ENCODE peak calls at places on chromosomes 4 and X, in eight cellular contexts. One of them, this sample, is unnamed.

GRCh38 chr4:154009191-154009590 is 220.3 kb upstream of the SFRP2 start:
- DNase-seq in iris pigment epithelial cell: no peak
- DNase-seq in NCI-H2081: no peak
- DNase-seq in ELR: no peak
- DNase-seq in ACHN: no peak
- DNase-seq in neural crest cell: no peak
- DNase-seq in posterior cingulate gyrus: no peak
- DNase-seq in stimulated activated CD8-positive, alpha-beta memory T cell treated with anti-CD3 and anti-CD28 coated beads, Interleukin-15, amount 100 ng/mL, for 4 hours: no peak
- DNase-seq in this sample: no peak

GRCh38 chr4:126899382-126899801 is 733.4 kb upstream of the INTU start:
- DNase-seq in iris pigment epithelial cell: peak
- DNase-seq in NCI-H2081: no peak
- DNase-seq in ELR: peak
- DNase-seq in ACHN: no peak
- DNase-seq in neural crest cell: no peak
- DNase-seq in posterior cingulate gyrus: no peak
- DNase-seq in stimulated activated CD8-positive, alpha-beta memory T cell treated with anti-CD3 and anti-CD28 coated beads, Interleukin-15, amount 100 ng/mL, for 4 hours: no peak
- DNase-seq in this sample: no peak

GRCh38 chrX:75156537-75156945 is 458 bp upstream of the ABCB7 start:
- DNase-seq in iris pigment epithelial cell: peak
- DNase-seq in NCI-H2081: no peak
- DNase-seq in ELR: peak
- DNase-seq in ACHN: peak
- DNase-seq in neural crest cell: no peak
- DNase-seq in posterior cingulate gyrus: no peak
- DNase-seq in stimulated activated CD8-positive, alpha-beta memory T cell treated with anti-CD3 and anti-CD28 coated beads, Interleukin-15, amount 100 ng/mL, for 4 hours: no peak
- DNase-seq in this sample: no peak

GRCh38 chrX:133742602-133743305 is 242.6 kb downstream of the GPC3 start:
- DNase-seq in iris pigment epithelial cell: no peak
- DNase-seq in NCI-H2081: no peak
- DNase-seq in ELR: no peak
- DNase-seq in ACHN: no peak
- DNase-seq in neural crest cell: no peak
- DNase-seq in posterior cingulate gyrus: no peak
- DNase-seq in stimulated activated CD8-positive, alpha-beta memory T cell treated with anti-CD3 and anti-CD28 coated beads, Interleukin-15, amount 100 ng/mL, for 4 hours: no peak
- DNase-seq in this sample: no peak

GRCh38 chrX:2654436-2655340 is 36.4 kb upstream of the CD99 start:
- DNase-seq in iris pigment epithelial cell: no peak
- DNase-seq in NCI-H2081: no peak
- DNase-seq in ELR: no peak
- DNase-seq in ACHN: no peak
- DNase-seq in neural crest cell: no peak
- DNase-seq in posterior cingulate gyrus: no peak
- DNase-seq in stimulated activated CD8-positive, alpha-beta memory T cell treated with anti-CD3 and anti-CD28 coated beads, Interleukin-15, amount 100 ng/mL, for 4 hours: no peak
- DNase-seq in this sample: no peak

GRCh38 chrX:38277136-38277535 is 50.2 kb downstream of the RPGR start:
- DNase-seq in iris pigment epithelial cell: no peak
- DNase-seq in NCI-H2081: no peak
- DNase-seq in ELR: no peak
- DNase-seq in ACHN: no peak
- DNase-seq in neural crest cell: no peak
- DNase-seq in posterior cingulate gyrus: no peak
- DNase-seq in stimulated activated CD8-positive, alpha-beta memory T cell treated with anti-CD3 and anti-CD28 coated beads, Interleukin-15, amount 100 ng/mL, for 4 hours: no peak
- DNase-seq in this sample: no peak

GRCh38 chr4:113784497-113785254 is 23.1 kb upstream of the CAMK2D start:
- DNase-seq in iris pigment epithelial cell: peak
- DNase-seq in NCI-H2081: no peak
- DNase-seq in ELR: peak
- DNase-seq in ACHN: peak
- DNase-seq in neural crest cell: no peak
- DNase-seq in posterior cingulate gyrus: no peak
- DNase-seq in stimulated activated CD8-positive, alpha-beta memory T cell treated with anti-CD3 and anti-CD28 coated beads, Interleukin-15, amount 100 ng/mL, for 4 hours: no peak
- DNase-seq in this sample: no peak

GRCh38 chrX:47370278-47370677 is at the start of gene ZNF157:
- DNase-seq in iris pigment epithelial cell: no peak
- DNase-seq in NCI-H2081: no peak
- DNase-seq in ELR: no peak
- DNase-seq in ACHN: no peak
- DNase-seq in neural crest cell: no peak
- DNase-seq in posterior cingulate gyrus: no peak
- DNase-seq in stimulated activated CD8-positive, alpha-beta memory T cell treated with anti-CD3 and anti-CD28 coated beads, Interleukin-15, amount 100 ng/mL, for 4 hours: no peak
- DNase-seq in this sample: no peak

GRCh38 chr4:147991543-147992295 is 259.8 kb downstream of the ARHGAP10 start:
- DNase-seq in iris pigment epithelial cell: no peak
- DNase-seq in NCI-H2081: no peak
- DNase-seq in ELR: no peak
- DNase-seq in ACHN: no peak
- DNase-seq in neural crest cell: no peak
- DNase-seq in posterior cingulate gyrus: no peak
- DNase-seq in stimulated activated CD8-positive, alpha-beta memory T cell treated with anti-CD3 and anti-CD28 coated beads, Interleukin-15, amount 100 ng/mL, for 4 hours: no peak
- DNase-seq in this sample: no peak

GRCh38 chr4:162104459-162105124 is 59.2 kb downstream of the FSTL5 start:
- DNase-seq in iris pigment epithelial cell: no peak
- DNase-seq in NCI-H2081: no peak
- DNase-seq in ELR: no peak
- DNase-seq in ACHN: no peak
- DNase-seq in neural crest cell: no peak
- DNase-seq in posterior cingulate gyrus: no peak
- DNase-seq in stimulated activated CD8-positive, alpha-beta memory T cell treated with anti-CD3 and anti-CD28 coated beads, Interleukin-15, amount 100 ng/mL, for 4 hours: no peak
- DNase-seq in this sample: no peak

GRCh38 chr4:119099227-119099910 is 36.3 kb upstream of the MYOZ2 start:
- DNase-seq in iris pigment epithelial cell: peak
- DNase-seq in NCI-H2081: no peak
- DNase-seq in ELR: peak
- DNase-seq in ACHN: no peak
- DNase-seq in neural crest cell: no peak
- DNase-seq in posterior cingulate gyrus: no peak
- DNase-seq in stimulated activated CD8-positive, alpha-beta memory T cell treated with anti-CD3 and anti-CD28 coated beads, Interleukin-15, amount 100 ng/mL, for 4 hours: no peak
- DNase-seq in this sample: no peak

GRCh38 chr4:109359040-109359646 is 56.7 kb upstream of the COL25A1 start:
- DNase-seq in iris pigment epithelial cell: no peak
- DNase-seq in NCI-H2081: no peak
- DNase-seq in ELR: no peak
- DNase-seq in ACHN: no peak
- DNase-seq in neural crest cell: no peak
- DNase-seq in posterior cingulate gyrus: no peak
- DNase-seq in stimulated activated CD8-positive, alpha-beta memory T cell treated with anti-CD3 and anti-CD28 coated beads, Interleukin-15, amount 100 ng/mL, for 4 hours: no peak
- DNase-seq in this sample: no peak

GRCh38 chr4:8647626-8648025 is 55.1 kb downstream of the CPZ start:
- DNase-seq in iris pigment epithelial cell: no peak
- DNase-seq in NCI-H2081: no peak
- DNase-seq in ELR: no peak
- DNase-seq in ACHN: no peak
- DNase-seq in neural crest cell: no peak
- DNase-seq in posterior cingulate gyrus: no peak
- DNase-seq in stimulated activated CD8-positive, alpha-beta memory T cell treated with anti-CD3 and anti-CD28 coated beads, Interleukin-15, amount 100 ng/mL, for 4 hours: no peak
- DNase-seq in this sample: peak

GRCh38 chr4:150173854-150174398 is 95.7 kb downstream of the DCLK2 start:
- DNase-seq in iris pigment epithelial cell: peak
- DNase-seq in NCI-H2081: no peak
- DNase-seq in ELR: no peak
- DNase-seq in ACHN: no peak
- DNase-seq in neural crest cell: peak
- DNase-seq in posterior cingulate gyrus: no peak
- DNase-seq in stimulated activated CD8-positive, alpha-beta memory T cell treated with anti-CD3 and anti-CD28 coated beads, Interleukin-15, amount 100 ng/mL, for 4 hours: no peak
- DNase-seq in this sample: no peak

GRCh38 chr4:5051692-5052423 is 578 bp downstream of the STK32B start:
- DNase-seq in iris pigment epithelial cell: peak
- DNase-seq in NCI-H2081: no peak
- DNase-seq in ELR: peak
- DNase-seq in ACHN: peak
- DNase-seq in neural crest cell: peak
- DNase-seq in posterior cingulate gyrus: no peak
- DNase-seq in stimulated activated CD8-positive, alpha-beta memory T cell treated with anti-CD3 and anti-CD28 coated beads, Interleukin-15, amount 100 ng/mL, for 4 hours: no peak
- DNase-seq in this sample: no peak

GRCh38 chr4:2936773-2937145 is 26.4 kb downstream of the NOP14 start:
- DNase-seq in iris pigment epithelial cell: peak
- DNase-seq in NCI-H2081: no peak
- DNase-seq in ELR: peak
- DNase-seq in ACHN: peak
- DNase-seq in neural crest cell: no peak
- DNase-seq in posterior cingulate gyrus: peak
- DNase-seq in stimulated activated CD8-positive, alpha-beta memory T cell treated with anti-CD3 and anti-CD28 coated beads, Interleukin-15, amount 100 ng/mL, for 4 hours: no peak
- DNase-seq in this sample: peak

GRCh38 chrX:9019151-9019550 is 14.8 kb downstream of the FAM9B start:
- DNase-seq in iris pigment epithelial cell: no peak
- DNase-seq in NCI-H2081: no peak
- DNase-seq in ELR: peak
- DNase-seq in ACHN: no peak
- DNase-seq in neural crest cell: no peak
- DNase-seq in posterior cingulate gyrus: no peak
- DNase-seq in stimulated activated CD8-positive, alpha-beta memory T cell treated with anti-CD3 and anti-CD28 coated beads, Interleukin-15, amount 100 ng/mL, for 4 hours: no peak
- DNase-seq in this sample: no peak

GRCh38 chrX:40473460-40474204 is 107.1 kb upstream of the ATP6AP2 start:
- DNase-seq in iris pigment epithelial cell: no peak
- DNase-seq in NCI-H2081: no peak
- DNase-seq in ELR: no peak
- DNase-seq in ACHN: no peak
- DNase-seq in neural crest cell: no peak
- DNase-seq in posterior cingulate gyrus: no peak
- DNase-seq in stimulated activated CD8-positive, alpha-beta memory T cell treated with anti-CD3 and anti-CD28 coated beads, Interleukin-15, amount 100 ng/mL, for 4 hours: no peak
- DNase-seq in this sample: no peak

GRCh38 chrX:133413218-133413925 is 1.9 kb downstream of the GPC4 start:
- DNase-seq in iris pigment epithelial cell: no peak
- DNase-seq in NCI-H2081: no peak
- DNase-seq in ELR: no peak
- DNase-seq in ACHN: no peak
- DNase-seq in neural crest cell: no peak
- DNase-seq in posterior cingulate gyrus: no peak
- DNase-seq in stimulated activated CD8-positive, alpha-beta memory T cell treated with anti-CD3 and anti-CD28 coated beads, Interleukin-15, amount 100 ng/mL, for 4 hours: no peak
- DNase-seq in this sample: no peak

GRCh38 chrX:78652971-78653822 is 5.9 kb downstream of the RTL3 start:
- DNase-seq in iris pigment epithelial cell: peak
- DNase-seq in NCI-H2081: no peak
- DNase-seq in ELR: peak
- DNase-seq in ACHN: peak
- DNase-seq in neural crest cell: no peak
- DNase-seq in posterior cingulate gyrus: no peak
- DNase-seq in stimulated activated CD8-positive, alpha-beta memory T cell treated with anti-CD3 and anti-CD28 coated beads, Interleukin-15, amount 100 ng/mL, for 4 hours: no peak
- DNase-seq in this sample: no peak

GRCh38 chrX:116010939-116011338 is 159.6 kb upstream of the AGTR2 start:
- DNase-seq in iris pigment epithelial cell: no peak
- DNase-seq in NCI-H2081: no peak
- DNase-seq in ELR: no peak
- DNase-seq in ACHN: no peak
- DNase-seq in neural crest cell: no peak
- DNase-seq in posterior cingulate gyrus: no peak
- DNase-seq in stimulated activated CD8-positive, alpha-beta memory T cell treated with anti-CD3 and anti-CD28 coated beads, Interleukin-15, amount 100 ng/mL, for 4 hours: no peak
- DNase-seq in this sample: no peak

GRCh38 chr4:52856802-52857201 is 5.3 kb upstream of the RASL11B start:
- DNase-seq in iris pigment epithelial cell: no peak
- DNase-seq in NCI-H2081: no peak
- DNase-seq in ELR: no peak
- DNase-seq in ACHN: no peak
- DNase-seq in neural crest cell: no peak
- DNase-seq in posterior cingulate gyrus: no peak
- DNase-seq in stimulated activated CD8-positive, alpha-beta memory T cell treated with anti-CD3 and anti-CD28 coated beads, Interleukin-15, amount 100 ng/mL, for 4 hours: no peak
- DNase-seq in this sample: no peak

GRCh38 chrX:1685460-1685859 is 70.6 kb downstream of the ASMT start:
- DNase-seq in iris pigment epithelial cell: no peak
- DNase-seq in NCI-H2081: no peak
- DNase-seq in ELR: no peak
- DNase-seq in ACHN: no peak
- DNase-seq in neural crest cell: no peak
- DNase-seq in posterior cingulate gyrus: no peak
- DNase-seq in stimulated activated CD8-positive, alpha-beta memory T cell treated with anti-CD3 and anti-CD28 coated beads, Interleukin-15, amount 100 ng/mL, for 4 hours: no peak
- DNase-seq in this sample: no peak

GRCh38 chr4:186588503-186588902 is 33.1 kb upstream of the MTNR1A start:
- DNase-seq in iris pigment epithelial cell: no peak
- DNase-seq in NCI-H2081: no peak
- DNase-seq in ELR: no peak
- DNase-seq in ACHN: no peak
- DNase-seq in neural crest cell: no peak
- DNase-seq in posterior cingulate gyrus: no peak
- DNase-seq in stimulated activated CD8-positive, alpha-beta memory T cell treated with anti-CD3 and anti-CD28 coated beads, Interleukin-15, amount 100 ng/mL, for 4 hours: no peak
- DNase-seq in this sample: no peak

GRCh38 chr4:44908565-44908964 is 182.2 kb upstream of the GNPDA2 start:
- DNase-seq in iris pigment epithelial cell: no peak
- DNase-seq in NCI-H2081: no peak
- DNase-seq in ELR: no peak
- DNase-seq in ACHN: no peak
- DNase-seq in neural crest cell: no peak
- DNase-seq in posterior cingulate gyrus: no peak
- DNase-seq in stimulated activated CD8-positive, alpha-beta memory T cell treated with anti-CD3 and anti-CD28 coated beads, Interleukin-15, amount 100 ng/mL, for 4 hours: no peak
- DNase-seq in this sample: no peak

GRCh38 chr4:2745981-2746806 is 9.9 kb downstream of the TNIP2 start:
- DNase-seq in iris pigment epithelial cell: peak
- DNase-seq in NCI-H2081: no peak
- DNase-seq in ELR: peak
- DNase-seq in ACHN: no peak
- DNase-seq in neural crest cell: no peak
- DNase-seq in posterior cingulate gyrus: peak
- DNase-seq in stimulated activated CD8-positive, alpha-beta memory T cell treated with anti-CD3 and anti-CD28 coated beads, Interleukin-15, amount 100 ng/mL, for 4 hours: peak
- DNase-seq in this sample: peak

GRCh38 chrX:27883468-27884092 is 75.8 kb downstream of the MAGEB10 start:
- DNase-seq in iris pigment epithelial cell: no peak
- DNase-seq in NCI-H2081: no peak
- DNase-seq in ELR: no peak
- DNase-seq in ACHN: no peak
- DNase-seq in neural crest cell: no peak
- DNase-seq in posterior cingulate gyrus: no peak
- DNase-seq in stimulated activated CD8-positive, alpha-beta memory T cell treated with anti-CD3 and anti-CD28 coated beads, Interleukin-15, amount 100 ng/mL, for 4 hours: no peak
- DNase-seq in this sample: no peak

GRCh38 chr4:150080335-150080734 is 2.1 kb downstream of the DCLK2 start:
- DNase-seq in iris pigment epithelial cell: no peak
- DNase-seq in NCI-H2081: no peak
- DNase-seq in ELR: peak
- DNase-seq in ACHN: no peak
- DNase-seq in neural crest cell: no peak
- DNase-seq in posterior cingulate gyrus: no peak
- DNase-seq in stimulated activated CD8-positive, alpha-beta memory T cell treated with anti-CD3 and anti-CD28 coated beads, Interleukin-15, amount 100 ng/mL, for 4 hours: no peak
- DNase-seq in this sample: no peak

GRCh38 chr4:82948647-82949204 is 48.2 kb downstream of the THAP9 start:
- DNase-seq in iris pigment epithelial cell: peak
- DNase-seq in NCI-H2081: no peak
- DNase-seq in ELR: peak
- DNase-seq in ACHN: no peak
- DNase-seq in neural crest cell: no peak
- DNase-seq in posterior cingulate gyrus: no peak
- DNase-seq in stimulated activated CD8-positive, alpha-beta memory T cell treated with anti-CD3 and anti-CD28 coated beads, Interleukin-15, amount 100 ng/mL, for 4 hours: no peak
- DNase-seq in this sample: no peak

GRCh38 chr4:107153228-107153627 is 117.1 kb upstream of the DKK2 start:
- DNase-seq in iris pigment epithelial cell: no peak
- DNase-seq in NCI-H2081: no peak
- DNase-seq in ELR: peak
- DNase-seq in ACHN: no peak
- DNase-seq in neural crest cell: no peak
- DNase-seq in posterior cingulate gyrus: no peak
- DNase-seq in stimulated activated CD8-positive, alpha-beta memory T cell treated with anti-CD3 and anti-CD28 coated beads, Interleukin-15, amount 100 ng/mL, for 4 hours: no peak
- DNase-seq in this sample: no peak

GRCh38 chrX:129629837-129630236 is 24.9 kb downstream of the APLN start:
- DNase-seq in iris pigment epithelial cell: no peak
- DNase-seq in NCI-H2081: no peak
- DNase-seq in ELR: no peak
- DNase-seq in ACHN: no peak
- DNase-seq in neural crest cell: no peak
- DNase-seq in posterior cingulate gyrus: no peak
- DNase-seq in stimulated activated CD8-positive, alpha-beta memory T cell treated with anti-CD3 and anti-CD28 coated beads, Interleukin-15, amount 100 ng/mL, for 4 hours: no peak
- DNase-seq in this sample: no peak

GRCh38 chrX:111282991-111283390 is 12.7 kb upstream of the CAPN6 start:
- DNase-seq in iris pigment epithelial cell: no peak
- DNase-seq in NCI-H2081: no peak
- DNase-seq in ELR: no peak
- DNase-seq in ACHN: no peak
- DNase-seq in neural crest cell: no peak
- DNase-seq in posterior cingulate gyrus: no peak
- DNase-seq in stimulated activated CD8-positive, alpha-beta memory T cell treated with anti-CD3 and anti-CD28 coated beads, Interleukin-15, amount 100 ng/mL, for 4 hours: no peak
- DNase-seq in this sample: no peak

GRCh38 chrX:29274517-29274916 is 687.3 kb downstream of the IL1RAPL1 start:
- DNase-seq in iris pigment epithelial cell: no peak
- DNase-seq in NCI-H2081: no peak
- DNase-seq in ELR: no peak
- DNase-seq in ACHN: no peak
- DNase-seq in neural crest cell: no peak
- DNase-seq in posterior cingulate gyrus: no peak
- DNase-seq in stimulated activated CD8-positive, alpha-beta memory T cell treated with anti-CD3 and anti-CD28 coated beads, Interleukin-15, amount 100 ng/mL, for 4 hours: no peak
- DNase-seq in this sample: no peak

GRCh38 chrX:20507901-20508620 is 241.4 kb upstream of the RPS6KA3 start:
- DNase-seq in iris pigment epithelial cell: no peak
- DNase-seq in NCI-H2081: no peak
- DNase-seq in ELR: peak
- DNase-seq in ACHN: no peak
- DNase-seq in neural crest cell: no peak
- DNase-seq in posterior cingulate gyrus: no peak
- DNase-seq in stimulated activated CD8-positive, alpha-beta memory T cell treated with anti-CD3 and anti-CD28 coated beads, Interleukin-15, amount 100 ng/mL, for 4 hours: no peak
- DNase-seq in this sample: no peak

This sample was measured in activated naive CD4-positive, alpha-beta T cell treated with anti-CD3 and anti-CD28 coated beads, Interleukin-2, amount 50 U/mL, for 72 hours.